ENCODE peak calls at places on chromosomes 13 and 19, in five cellular contexts. One of them, this sample, is unnamed.

GRCh38 chr13:33207616-33207964 is 78.0 kb downstream of the STARD13 start:
- DNase-seq in ureter: peak
- DNase-seq in non-pigmented ciliary epithelial cell: no peak
- DNase-seq in dermis blood vessel endothelial cell: peak
- DNase-seq in NCI-H1105: no peak
- DNase-seq in this sample: peak

GRCh38 chr13:24671367-24672117 is 8.7 kb upstream of the ATP12A start:
- DNase-seq in non-pigmented ciliary epithelial cell: peak
- DNase-seq in ureter: peak
- DNase-seq in dermis blood vessel endothelial cell: peak
- DNase-seq in NCI-H1105: no peak
- DNase-seq in this sample: peak

GRCh38 chr13:66680031-66680430 is 550.1 kb downstream of the PCDH9 start:
- DNase-seq in non-pigmented ciliary epithelial cell: no peak
- DNase-seq in ureter: no peak
- DNase-seq in NCI-H1105: no peak
- DNase-seq in dermis blood vessel endothelial cell: peak
- DNase-seq in this sample: no peak

GRCh38 chr19:37519890-37520289 is 13.2 kb downstream of the ZNF793 start:
- DNase-seq in ureter: no peak
- DNase-seq in dermis blood vessel endothelial cell: no peak
- DNase-seq in NCI-H1105: no peak
- DNase-seq in non-pigmented ciliary epithelial cell: peak
- DNase-seq in this sample: no peak

GRCh38 chr13:101398920-101399319 is 17.4 kb downstream of the NALCN start:
- DNase-seq in ureter: no peak
- DNase-seq in non-pigmented ciliary epithelial cell: peak
- DNase-seq in dermis blood vessel endothelial cell: no peak
- DNase-seq in NCI-H1105: no peak
- DNase-seq in this sample: peak

GRCh38 chr19:4297901-4298771 is 4.1 kb downstream of the TMIGD2 start:
- DNase-seq in ureter: no peak
- DNase-seq in dermis blood vessel endothelial cell: no peak
- DNase-seq in NCI-H1105: no peak
- DNase-seq in non-pigmented ciliary epithelial cell: no peak
- DNase-seq in this sample: no peak

GRCh38 chr19:53537523-53538377 is at the start of gene ZNF331:
- DNase-seq in non-pigmented ciliary epithelial cell: no peak
- DNase-seq in dermis blood vessel endothelial cell: peak
- DNase-seq in NCI-H1105: no peak
- DNase-seq in ureter: peak
- DNase-seq in this sample: peak

GRCh38 chr13:26022538-26023292 is 29.1 kb downstream of the SHISA2 start:
- DNase-seq in dermis blood vessel endothelial cell: peak
- DNase-seq in NCI-H1105: no peak
- DNase-seq in non-pigmented ciliary epithelial cell: no peak
- DNase-seq in ureter: peak
- DNase-seq in this sample: no peak